ENCODE peak calls at places on chromosome 10, in seven cellular contexts. I is 8988T, X is WERI-Rb-1, Q is fibroblast of gingiva, J is H4, R is foreskin fibroblast, C is posterior vena cava. W is an unnamed sample.

GRCh38 chr10:100479059-100479458 is 16.2 kb downstream of the WNT8B start:
- DNase-seq in I (no peak), X (no peak), Q (no peak), J (no peak), R (no peak), C (no peak), W (no peak)

GRCh38 chr10:60390224-60390626 is 550 bp upstream of the ANK3 start:
- DNase-seq in I (no peak), X (no peak), Q (no peak), J (no peak), R (peak; percentile 58), C (no peak), W (no peak)

GRCh38 chr10:49654036-49654693 is 25.3 kb upstream of the C10orf53 start:
- DNase-seq in I (no peak), X (no peak), Q (no peak), J (no peak), R (no peak), C (peak; percentile 76), W (no peak)

GRCh38 chr10:120833222-120833928 is 17.8 kb upstream of the WDR11 start:
- DNase-seq in I (no peak), X (no peak), Q (no peak), J (no peak), R (no peak), C (no peak), W (no peak)

GRCh38 chr10:132395704-132396494 is 1.1 kb upstream of the PWWP2B start:
- DNase-seq in I (no peak), X (peak; percentile 58), Q (peak; percentile 52), J (no peak), R (peak; percentile 70), C (peak; percentile 94), W (no peak)

GRCh38 chr10:17062009-17062408 is 67.6 kb downstream of the CUBN start:
- DNase-seq in I (no peak), X (no peak), Q (peak; percentile 64), J (peak; percentile 62), R (peak; percentile 88), C (no peak), W (no peak)

GRCh38 chr10:124539935-124540641 is 78.5 kb downstream of the LHPP start:
- DNase-seq in I (peak; percentile 91), X (peak; percentile 76), Q (peak; percentile 8), J (no peak), R (peak; percentile 67), C (peak; percentile 92), W (no peak)

GRCh38 chr10:3811331-3811870 is 26.4 kb upstream of the KLF6 start:
- DNase-seq in I (no peak), X (no peak), Q (peak; percentile 62), J (peak; percentile 51), R (peak; percentile 62), C (no peak), W (no peak)

GRCh38 chr10:121024905-121025584 is 173.9 kb downstream of the WDR11 start:
- DNase-seq in I (no peak), X (no peak), Q (no peak), J (no peak), R (no peak), C (no peak), W (no peak)

GRCh38 chr10:102461187-102462054 is 10.1 kb upstream of the C10orf95 start:
- DNase-seq in I (peak; percentile 96), X (peak; percentile 97), Q (peak; percentile 66), J (peak; percentile 83), R (peak; percentile 92), C (peak; percentile 96), W (no peak)

GRCh38 chr10:21488246-21488953 is 37.1 kb downstream of the SKIDA1 start:
- DNase-seq in I (no peak), X (no peak), Q (peak; percentile 29), J (no peak), R (no peak), C (no peak), W (no peak)

GRCh38 chr10:99329891-99330674 is 927 bp downstream of the CNNM1 start:
- DNase-seq in I (peak; percentile 33), X (peak; percentile 40), Q (no peak), J (no peak), R (peak; percentile 72), C (no peak), W (no peak)

GRCh38 chr10:28928484-28928883 is 251.2 kb downstream of the BAMBI start:
- DNase-seq in I (no peak), X (no peak), Q (no peak), J (no peak), R (no peak), C (no peak), W (no peak)

GRCh38 chr10:32744321-32744720 is 213.7 kb downstream of the ITGB1 start:
- DNase-seq in I (no peak), X (no peak), Q (no peak), J (no peak), R (no peak), C (no peak), W (no peak)

GRCh38 chr10:102243304-102243703 is 2.0 kb upstream of the PITX3 start:
- DNase-seq in I (no peak), X (no peak), Q (peak; percentile 83), J (no peak), R (peak; percentile 88), C (no peak), W (no peak)

GRCh38 chr10:44280615-44281014 is 104.3 kb downstream of the CXCL12 start:
- DNase-seq in I (no peak), X (no peak), Q (peak; percentile 92), J (no peak), R (no peak), C (no peak), W (no peak)

GRCh38 chr10:13223241-13223640 is 10.9 kb downstream of the UCMA start:
- DNase-seq in I (no peak), X (no peak), Q (no peak), J (no peak), R (no peak), C (no peak), W (no peak)

GRCh38 chr10:21926358-21926890 is 77.1 kb downstream of the DNAJC1 start:
- DNase-seq in I (no peak), X (no peak), Q (no peak), J (no peak), R (no peak), C (no peak), W (no peak)

GRCh38 chr10:80272793-80273522 is 16.5 kb downstream of the MAT1A start:
- DNase-seq in I (no peak), X (peak; percentile 53), Q (no peak), J (peak; percentile 22), R (no peak), C (no peak), W (no peak)

GRCh38 chr10:70272925-70273316 is 10.9 kb downstream of the NPFFR1 start:
- DNase-seq in I (no peak), X (no peak), Q (no peak), J (no peak), R (peak; percentile 59), C (no peak), W (no peak)

GRCh38 chr10:132515811-132516726 is 21.5 kb upstream of the INPP5A start:
- DNase-seq in I (peak; percentile 9), X (no peak), Q (no peak), J (no peak), R (peak; percentile 22), C (peak; percentile 78), W (no peak)

GRCh38 chr10:103044942-103045489 is 126.9 kb downstream of the CNNM2 start:
- DNase-seq in I (no peak), X (no peak), Q (peak; percentile 6), J (no peak), R (peak; percentile 12), C (no peak), W (peak; percentile 85)

GRCh38 chr10:132058111-132058745 is 7.5 kb upstream of the JAKMIP3 start:
- DNase-seq in I (no peak), X (peak; percentile 22), Q (no peak), J (no peak), R (no peak), C (peak; percentile 59), W (no peak)

GRCh38 chr10:114526112-114526496 is 121.8 kb upstream of the AFAP1L2 start:
- DNase-seq in I (no peak), X (no peak), Q (no peak), J (peak; percentile 17), R (no peak), C (no peak), W (no peak)

GRCh38 chr10:69269761-69270160 is 8.5 kb upstream of the HK1 start:
- DNase-seq in I (no peak), X (no peak), Q (no peak), J (no peak), R (peak; percentile 50), C (no peak), W (no peak)

GRCh38 chr10:48400850-48401220 is 94.4 kb downstream of the MAPK8 start:
- DNase-seq in I (no peak), X (no peak), Q (no peak), J (no peak), R (no peak), C (no peak), W (no peak)

GRCh38 chr10:93039721-93040120 is 20.9 kb upstream of the CYP26C1 start:
- DNase-seq in I (no peak), X (no peak), Q (peak; percentile 24), J (no peak), R (peak; percentile 72), C (no peak), W (no peak)

GRCh38 chr10:29807407-29807806 is 172.6 kb upstream of the SVIL start:
- DNase-seq in I (peak; percentile 26), X (no peak), Q (peak; percentile 67), J (peak; percentile 30), R (peak; percentile 95), C (no peak), W (no peak)

GRCh38 chr10:34585422-34586115 is 229.5 kb downstream of the PARD3 start:
- DNase-seq in I (no peak), X (no peak), Q (no peak), J (no peak), R (no peak), C (no peak), W (no peak)

W was measured in non-pigmented ciliary epithelial cell.